ENCODE peak calls at places on chromosomes 5 and 9, in nine cellular contexts. P is DMS79 treated with DMSO at 0.1 percent for 48 hours; G is C1 segment of cervical spinal cord; V is ELR; O is progenitor cell of endocrine pancreas; E is CD8-positive, alpha-beta memory T cell; S is heart left ventricle; W is stimulated activated CD8-positive, alpha-beta memory T cell treated with anti-CD3 and anti-CD28 coated beads, Interleukin-4, amount 100 ng/mL, for 1 hour; X is neural crest cell. A is an unnamed sample.

GRCh38 chr5:6803981-6804550 is 90.8 kb downstream of the TENT4A start:
- DNase-seq in V (no peak), S (no peak), O (no peak), X (no peak), P (no peak), W (no peak), G (no peak), E (no peak), A (no peak)

GRCh38 chr5:75656311-75657003 is 45.2 kb downstream of the ANKDD1B start:
- DNase-seq in S (no peak), O (no peak), V (no peak), P (peak; percentile 60), G (no peak), E (no peak), W (no peak), X (no peak), A (peak; percentile 52)

GRCh38 chr9:125521462-125522327 is 185.3 kb downstream of the MAPKAP1 start:
- DNase-seq in G (no peak), V (peak; percentile 99), S (no peak), X (no peak), O (no peak), W (no peak), E (no peak), P (no peak), A (peak; percentile 96)

GRCh38 chr9:35517552-35518211 is 27.8 kb downstream of the RUSC2 start:
- DNase-seq in P (no peak), X (no peak), O (no peak), E (no peak), V (no peak), G (no peak), W (no peak), S (no peak), A (no peak)

GRCh38 chr5:116289276-116289675 is 204.5 kb downstream of the COMMD10 start:
- DNase-seq in G (no peak), P (no peak), V (peak; percentile 20), O (no peak), W (no peak), E (no peak), S (no peak), X (no peak), A (no peak)

GRCh38 chr9:134136997-134137302 is 1.1 kb downstream of the WDR5 start:
- DNase-seq in G (no peak), W (no peak), E (no peak), V (peak; percentile 14), P (no peak), X (no peak), S (no peak), O (no peak), A (no peak)

GRCh38 chr5:145999208-145999607 is 62.8 kb downstream of the SH3RF2 start:
- DNase-seq in X (no peak), P (no peak), E (no peak), V (no peak), W (no peak), S (no peak), G (no peak), O (no peak), A (no peak)

GRCh38 chr9:389159-389558 is 174.5 kb downstream of the DOCK8 start:
- DNase-seq in X (no peak), S (no peak), W (no peak), G (no peak), E (no peak), V (no peak), P (no peak), O (no peak), A (no peak)

GRCh38 chr5:153827407-153827806 is 211.3 kb downstream of the FAM114A2 start:
- DNase-seq in V (peak; percentile 12), W (no peak), G (peak; percentile 59), O (no peak), S (no peak), E (no peak), P (no peak), X (no peak), A (no peak)

GRCh38 chr5:173778784-173779304 is 109.3 kb upstream of the CPEB4 start:
- DNase-seq in E (no peak), G (no peak), X (no peak), S (no peak), V (peak; percentile 53), O (no peak), P (no peak), W (no peak), A (peak; percentile 71)

GRCh38 chr5:143679777-143680176 is 132.2 kb upstream of the HMHB1 start:
- DNase-seq in W (no peak), P (no peak), O (no peak), X (no peak), S (no peak), G (no peak), V (peak; percentile 74), E (no peak), A (peak; percentile 51)

GRCh38 chr5:113059232-113059805 is 82.7 kb downstream of the DCP2 start:
- DNase-seq in E (no peak), O (no peak), S (peak; percentile 62), X (no peak), V (no peak), P (peak; percentile 33), G (no peak), W (no peak), A (peak; percentile 28)

GRCh38 chr9:34929506-34930102 is 28.5 kb upstream of the PHF24 start:
- DNase-seq in G (no peak), E (no peak), P (no peak), S (no peak), V (peak; percentile 43), O (no peak), X (peak; percentile 14), W (no peak), A (peak; percentile 46)

GRCh38 chr9:805151-805550 is 36.3 kb upstream of the DMRT1 start:
- DNase-seq in W (no peak), S (no peak), X (no peak), V (no peak), G (no peak), O (no peak), P (no peak), E (no peak), A (no peak)

GRCh38 chr5:4513381-4513780 is 626.7 kb upstream of the ADAMTS16 start:
- DNase-seq in E (no peak), V (no peak), W (no peak), G (no peak), S (no peak), O (no peak), X (no peak), P (no peak), A (no peak)

GRCh38 chr9:4519604-4520003 is 29.3 kb downstream of the SLC1A1 start:
- DNase-seq in X (no peak), W (no peak), E (no peak), P (no peak), S (no peak), O (no peak), G (no peak), V (no peak), A (no peak)

GRCh38 chr5:1792842-1793266 is 6.8 kb downstream of the MRPL36 start:
- DNase-seq in X (no peak), W (peak; percentile 38), O (no peak), S (no peak), E (peak; percentile 60), V (peak; percentile 93), G (no peak), P (peak; percentile 26), A (peak; percentile 97)

GRCh38 chr9:117470455-117470854 is 55.6 kb upstream of the ASTN2 start:
- DNase-seq in S (no peak), G (no peak), P (no peak), X (no peak), E (no peak), O (no peak), W (no peak), V (no peak), A (no peak)

GRCh38 chr9:3868466-3868865 is 342.7 kb upstream of the RFX3 start:
- DNase-seq in X (no peak), O (no peak), G (no peak), V (no peak), P (no peak), W (no peak), E (no peak), S (no peak), A (no peak)

GRCh38 chr9:34457266-34458012 is 931 bp downstream of the FAM219A start:
- DNase-seq in S (peak; percentile 89), V (peak; percentile 84), E (no peak), G (peak; percentile 50), X (peak; percentile 37), P (peak; percentile 67), O (peak; percentile 23), W (no peak), A (peak; percentile 57)

GRCh38 chr5:147628054-147628895 is 118.4 kb upstream of the DPYSL3 start:
- DNase-seq in P (peak; percentile 52), S (no peak), E (peak; percentile 24), W (peak; percentile 21), V (peak; percentile 76), G (peak; percentile 43), O (peak; percentile 63), X (peak; percentile 77), A (peak; percentile 84)

GRCh38 chr5:170611446-170612088 is 107.7 kb downstream of the KCNIP1 start:
- DNase-seq in X (no peak), S (no peak), E (no peak), V (no peak), O (no peak), P (peak; percentile 44), G (no peak), W (no peak), A (peak; percentile 51)

GRCh38 chr9:128056887-128057723 is 10.0 kb downstream of the NAIF1 start:
- DNase-seq in S (no peak), X (no peak), O (no peak), P (no peak), W (no peak), G (no peak), V (no peak), E (no peak), A (no peak)

GRCh38 chr9:77731930-77732329 is 83.8 kb upstream of the GNA14 start:
- DNase-seq in P (peak; percentile 72), W (no peak), G (no peak), E (no peak), X (no peak), V (no peak), O (no peak), S (no peak), A (no peak)

A was measured in choroid plexus epithelial cell.